ENCODE peak calls at places on chromosomes 6 and 20, in four cellular contexts. W is GM23338, C is K562, X is Karpas-422. U is an unnamed sample.

GRCh38 chr6:33375143-33375649 is 16.4 kb upstream of the KIFC1 start:
- DNase-seq in W (no peak), X (no peak), C (no peak), U (no peak)

GRCh38 chr6:42306439-42307140 is 88.9 kb upstream of the MRPS10 start:
- DNase-seq in X (no peak), W (no peak), C (no peak), U (no peak)

GRCh38 chr6:95325858-95326257 is 251.5 kb upstream of the MANEA start:
- DNase-seq in W (no peak), C (no peak), X (no peak), U (no peak)

GRCh38 chr6:15285682-15286294 is 39.9 kb downstream of the JARID2 start:
- DNase-seq in X (no peak), W (no peak), C (no peak), U (no peak)

GRCh38 chr20:53597085-53597482 is 3.4 kb upstream of the ZNF217 start:
- DNase-seq in C (no peak), W (no peak), X (no peak), U (no peak)

GRCh38 chr20:39939241-39939865 is 749.7 kb downstream of the MAFB start:
- DNase-seq in W (no peak), C (no peak), X (no peak), U (no peak)

GRCh38 chr6:17289491-17290106 is 8.4 kb downstream of the RBM24 start:
- DNase-seq in W (no peak), C (no peak), X (no peak), U (no peak)

GRCh38 chr20:22918286-22918983 is 116.7 kb upstream of the SSTR4 start:
- DNase-seq in W (no peak), C (no peak), X (no peak), U (no peak)

GRCh38 chr6:39855356-39855995 is 63.3 kb downstream of the DAAM2 start:
- DNase-seq in C (no peak), X (no peak), W (no peak), U (no peak)

GRCh38 chr6:112933947-112934346 is 586.8 kb downstream of the RFPL4B start:
- DNase-seq in W (no peak), C (no peak), X (no peak), U (no peak)

GRCh38 chr6:31898200-31899011 is 908 bp upstream of the EHMT2 start:
- DNase-seq in C (no peak), W (peak; percentile 86), X (peak; percentile 79), U (peak; percentile 78)

GRCh38 chr6:111663692-111664564 is 58.2 kb upstream of the TRAF3IP2 start:
- DNase-seq in X (no peak), W (peak; percentile 96), C (peak; percentile 26), U (peak; percentile 92)

GRCh38 chr20:41738584-41739193 is 120.5 kb upstream of the CHD6 start:
- DNase-seq in C (peak; percentile 61), W (peak; percentile 80), X (peak; percentile 86), U (peak; percentile 77)

GRCh38 chr6:163599136-163599535 is 184.6 kb downstream of the QKI start:
- DNase-seq in C (no peak), X (no peak), W (no peak), U (no peak)

GRCh38 chr20:44738779-44739477 is 6.7 kb upstream of the KCNK15 start:
- DNase-seq in C (peak; percentile 88), W (peak; percentile 93), X (peak; percentile 86), U (peak; percentile 80)

GRCh38 chr6:144266091-144266649 is 19.0 kb upstream of the UTRN start:
- DNase-seq in W (peak; percentile 92), X (no peak), C (no peak), U (peak; percentile 71)

DNA sequence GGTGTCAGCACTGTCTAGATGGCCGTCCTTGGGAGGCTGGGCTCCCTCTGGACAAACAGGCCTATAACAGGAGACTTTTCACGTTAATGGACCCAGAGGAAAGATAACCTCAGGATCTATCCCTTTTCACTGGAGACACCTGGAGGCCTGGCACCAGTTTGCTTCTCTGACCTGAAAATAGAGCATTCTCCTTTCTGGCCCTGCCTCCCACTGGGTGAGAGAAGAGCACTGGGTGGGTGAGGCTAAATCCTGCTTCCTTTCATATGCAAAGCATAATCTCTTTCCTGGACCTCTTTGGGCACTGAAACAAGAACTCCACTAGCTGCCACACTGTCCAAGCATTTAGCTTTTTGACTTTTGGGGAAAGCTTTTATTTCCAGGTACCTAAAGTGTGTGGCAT is 78.3 kb downstream of the FOXO3 start:
- DNase-seq in W (no peak), C (no peak), X (no peak), U (peak; percentile 28)
- H4K20me1 ChIP-seq in W (peaks cover 4% of the 10 kb centered on the region), C (peaks cover 26% of the 10 kb centered on the region), X (peaks cover 56% of the 10 kb centered on the region), U (peaks cover 14% of the 10 kb centered on the region)

DNA sequence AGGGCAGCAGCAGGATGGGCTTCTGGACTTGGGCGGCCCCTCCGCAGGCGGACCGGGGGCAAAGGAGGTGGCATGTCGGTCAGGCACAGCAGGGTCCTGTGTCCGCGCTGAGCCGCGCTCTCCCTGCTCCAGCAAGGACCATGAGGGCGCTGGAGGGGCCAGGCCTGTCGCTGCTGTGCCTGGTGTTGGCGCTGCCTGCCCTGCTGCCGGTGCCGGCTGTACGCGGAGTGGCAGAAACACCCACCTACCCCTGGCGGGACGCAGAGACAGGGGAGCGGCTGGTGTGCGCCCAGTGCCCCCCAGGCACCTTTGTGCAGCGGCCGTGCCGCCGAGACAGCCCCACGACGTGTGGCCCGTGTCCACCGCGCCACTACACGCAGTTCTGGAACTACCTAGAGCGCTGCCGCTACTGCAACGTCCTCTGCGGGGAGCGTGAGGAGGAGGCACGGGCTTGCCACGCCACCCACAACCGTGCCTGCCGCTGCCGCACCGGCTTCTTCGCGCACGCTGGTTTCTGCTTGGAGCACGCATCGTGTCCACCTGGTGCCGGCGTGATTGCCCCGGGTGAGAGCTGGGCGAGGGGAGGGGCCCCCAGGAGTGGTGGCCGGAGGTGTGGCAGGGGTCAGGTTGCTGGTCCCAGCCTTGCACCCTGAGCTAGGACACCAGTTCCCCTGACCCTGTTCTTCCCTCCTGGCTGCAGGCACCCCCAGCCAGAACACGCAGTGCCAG is at the start of gene TNFRSF6B:
- DNase-seq in W (no peak), X (no peak), C (no peak), U (no peak)
- H3K4me2 ChIP-seq in W (peak within 1 kb of the TSS; percentile 88), X (no peak within 1 kb of the TSS), C (no peak within 1 kb of the TSS), U (peak within 1 kb of the TSS; percentile 66)

DNA sequence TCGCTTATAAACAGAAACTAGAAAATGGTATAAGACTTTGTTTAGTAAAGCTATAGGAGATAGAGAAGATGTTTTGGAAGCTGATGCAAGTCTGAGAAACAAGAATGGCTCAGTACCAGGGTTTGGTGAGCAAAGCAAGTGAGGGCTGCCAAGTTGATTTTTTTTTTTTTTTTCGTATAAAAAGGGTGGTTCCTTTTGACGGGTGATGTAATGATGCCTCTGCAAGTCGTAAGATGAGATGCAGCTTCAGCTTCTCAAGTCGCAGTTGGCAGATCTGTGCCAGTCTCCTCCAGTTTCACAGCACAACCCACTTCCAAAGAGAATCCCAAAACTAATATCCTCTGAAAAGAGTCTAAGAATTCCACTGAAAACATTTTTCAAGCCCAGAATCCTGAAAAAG is 252.8 kb upstream of the CDH4 start:
- DNase-seq in X (no peak), W (no peak), C (no peak), U (no peak)
- H3K27ac ChIP-seq in X (no peak overlapping the region), W (no peak overlapping the region), C (no peak overlapping the region), U (no peak overlapping the region)

GRCh38 chr20:48017504-48017903 is 232.2 kb upstream of the SULF2 start:
- DNase-seq in C (no peak), X (no peak), W (no peak), U (no peak)
- H4K20me1 ChIP-seq in C (no peaks in the 10 kb centered on the region), X (no peaks in the 10 kb centered on the region), W (no peaks in the 10 kb centered on the region), U (no peaks in the 10 kb centered on the region)

GRCh38 chr6:108800510-108800909 is 47.7 kb upstream of the ARMC2 start:
- DNase-seq in W (no peak), C (no peak), X (no peak), U (no peak)
- H3K4me2 ChIP-seq in W (no peak overlapping the region), C (no peak overlapping the region), X (no peak overlapping the region), U (no peak overlapping the region)